ENCODE peak calls at places on chromosomes 6 and 20, in five cellular contexts. T is nephron progenitor cell, K is NCI-H1417, L is AG08395, O is Right ventricle myocardium inferior. E is an unnamed sample.

GRCh38 chr6:25660512-25660911 is 8.5 kb downstream of the SCGN start:
- DNase-seq in T (no peak), K (no peak), L (peak; percentile 52), O (no peak), E (no peak)

GRCh38 chr20:64057628-64058498 is 5.1 kb upstream of the TCEA2 start:
- DNase-seq in T (peak; percentile 90), K (peak; percentile 68), L (peak; percentile 82), O (peak; percentile 90), E (peak; percentile 87)

GRCh38 chr6:135270676-135271536 is 89.8 kb downstream of the MYB start:
- DNase-seq in T (no peak), K (peak; percentile 65), L (no peak), O (no peak), E (no peak)

GRCh38 chr6:152099816-152100618 is 292.5 kb downstream of the ESR1 start:
- DNase-seq in T (no peak), K (no peak), L (peak; percentile 42), O (no peak), E (no peak)

GRCh38 chr20:63059684-63060056 is 52.9 kb upstream of the BHLHE23 start:
- DNase-seq in T (no peak), K (no peak), L (no peak), O (no peak), E (no peak)

GRCh38 chr6:42984924-42985475 is 630 bp downstream of the PPP2R5D start:
- DNase-seq in T (peak; percentile 34), K (no peak), L (no peak), O (no peak), E (peak; percentile 43)

GRCh38 chr20:49323622-49324238 is 45.9 kb upstream of the ZNFX1 start:
- DNase-seq in T (no peak), K (no peak), L (peak; percentile 80), O (no peak), E (peak; percentile 72)

GRCh38 chr6:107574856-107575255 is 84.9 kb downstream of the SOBP start:
- DNase-seq in T (no peak), K (no peak), L (no peak), O (no peak), E (no peak)

GRCh38 chr6:13492357-13492756 is 5.0 kb upstream of the GFOD1 start:
- DNase-seq in T (no peak), K (no peak), L (no peak), O (no peak), E (no peak)

GRCh38 chr20:32510601-32511357 is 74.4 kb downstream of the NOL4L start:
- DNase-seq in T (peak; percentile 61), K (peak; percentile 43), L (no peak), O (no peak), E (peak; percentile 83)